ENCODE peak calls at places on chromosome 11, in eight cellular contexts. E is Peyer's patch, N is left ventricle myocardium inferior, X is ACHN, A is GDM1, H is coronary artery, R is AG10803, S is NCI-H1092. T is an unnamed sample.

GRCh38 chr11:117187799-117188481 is 9.4 kb downstream of the SIDT2 start:
- DNase-seq in R (no peak), X (no peak), A (no peak), E (peak), S (no peak), N (no peak), H (peak), T (no peak)

GRCh38 chr11:64829536-64830251 is 14.8 kb downstream of the CDC42BPG start:
- DNase-seq in X (no peak), N (no peak), S (no peak), H (no peak), R (no peak), E (no peak), A (no peak), T (no peak)

GRCh38 chr11:46281374-46281831 is 3.9 kb downstream of the CREB3L1 start:
- DNase-seq in E (peak), R (no peak), S (no peak), X (no peak), H (no peak), A (no peak), N (no peak), T (no peak)

GRCh38 chr11:65116370-65117205 is 913 bp downstream of the ZNHIT2 start:
- DNase-seq in R (peak), A (no peak), E (peak), X (peak), S (peak), N (no peak), H (no peak), T (peak)

GRCh38 chr11:100592619-100593309 is 94.3 kb upstream of the ARHGAP42 start:
- DNase-seq in A (no peak), R (no peak), N (no peak), X (no peak), S (no peak), E (no peak), H (no peak), T (no peak)

GRCh38 chr11:110710520-110711381 is 1.5 kb downstream of the ARHGAP20 start:
- DNase-seq in E (peak), N (peak), A (no peak), S (peak), R (no peak), X (no peak), H (peak), T (peak)

GRCh38 chr11:78139422-78140391 is at the start of gene ALG8:
- DNase-seq in N (peak), S (peak), X (peak), A (peak), E (peak), R (peak), H (peak), T (peak)

GRCh38 chr11:64100782-64101358 is 65.0 kb downstream of the MACROD1 start:
- DNase-seq in A (no peak), R (no peak), N (no peak), S (no peak), H (no peak), X (no peak), E (no peak), T (no peak)

GRCh38 chr11:30387891-30388861 is 65.3 kb downstream of the ARL14EP start:
- DNase-seq in R (no peak), H (no peak), S (no peak), X (no peak), A (no peak), N (no peak), E (no peak), T (no peak)

T was measured in right lobe of liver.